ENCODE peak calls at places on chromosomes 13 and 19, in seven cellular contexts. W is EH, Y is activated T-cell treated with anti-CD3 and anti-CD28 coated beads for 24 hours, J is GM19239, T is C1 segment of cervical spinal cord, L is tibial nerve, R is SK-N-DZ. N is an unnamed sample.

GRCh38 chr13:110123041-110123809 is 183.7 kb downstream of the COL4A1 start:
- DNase-seq in T (peak), J (no peak), W (no peak), L (no peak), R (no peak), Y (no peak), N (no peak)

GRCh38 chr19:35673121-35673804 is 6.9 kb downstream of the UPK1A start:
- DNase-seq in Y (peak), J (no peak), R (no peak), W (peak), T (no peak), L (no peak), N (no peak)

GRCh38 chr13:113939905-113940339 is 34.0 kb downstream of the C13orf46 start:
- DNase-seq in Y (no peak), T (no peak), R (no peak), W (no peak), L (no peak), J (no peak), N (no peak)

GRCh38 chr19:33686687-33687541 is 65.2 kb downstream of the CHST8 start:
- DNase-seq in T (no peak), R (no peak), Y (no peak), L (no peak), W (no peak), J (no peak), N (no peak)

GRCh38 chr19:8615813-8616596 is 5.5 kb upstream of the ADAMTS10 start:
- DNase-seq in J (no peak), W (peak), L (peak), R (peak), T (peak), Y (peak), N (no peak)

GRCh38 chr19:10122066-10122465 is 2.4 kb upstream of the EIF3G start:
- DNase-seq in L (no peak), Y (no peak), W (peak), T (no peak), J (no peak), R (no peak), N (no peak)

GRCh38 chr19:4197625-4198466 is 15.4 kb downstream of the ANKRD24 start:
- DNase-seq in R (no peak), Y (no peak), W (no peak), L (no peak), J (no peak), T (no peak), N (no peak)

GRCh38 chr13:83024955-83025594 is 857.2 kb downstream of the SLITRK1 start:
- DNase-seq in T (no peak), W (peak), R (no peak), J (no peak), Y (no peak), L (no peak), N (no peak)

GRCh38 chr19:35828694-35829301 is 16.2 kb upstream of the PRODH2 start:
- DNase-seq in T (no peak), R (no peak), Y (peak), L (peak), W (peak), J (no peak), N (no peak)

GRCh38 chr13:106156468-106156867 is 379.0 kb downstream of the EFNB2 start:
- DNase-seq in L (no peak), T (no peak), J (no peak), Y (no peak), R (no peak), W (peak), N (no peak)

GRCh38 chr13:48398450-48399095 is 14.3 kb downstream of the LPAR6 start:
- DNase-seq in Y (no peak), W (peak), T (no peak), R (no peak), J (no peak), L (no peak), N (no peak)

GRCh38 chr13:96822900-96823299 is 171.4 kb downstream of the OXGR1 start:
- DNase-seq in W (peak), Y (no peak), R (peak), T (no peak), L (no peak), J (no peak), N (no peak)

N was measured in frontal cortex.